ENCODE peak calls at places on chromosomes 6 and 20, in six cellular contexts. Q is heart right ventricle, C is Panc1, S is HepG2, A is gastrocnemius medialis, W is heart left ventricle. N is an unnamed sample. For H3K9me3, the result is how much of the 10 kb centered on the place peaks cover.

GRCh38 chr6:111482236-111482958 is 621 bp downstream of the REV3L start:
- ATAC-seq in C (peak), W (peak), A (peak), S (peak), Q (peak), N (peak)

GRCh38 chr6:157845493-157846259 is 22.6 kb downstream of the SNX9 start:
- ATAC-seq in C (no peak), W (no peak), Q (no peak), S (no peak), A (no peak), N (no peak)

GRCh38 chr20:23086931-23087411 is 847 bp upstream of the CD93 start:
- ATAC-seq in C (no peak), S (no peak), W (peak), Q (peak), A (no peak), N (peak)

GRCh38 chr20:25310921-25311728 is 63.2 kb downstream of the PYGB start:
- ATAC-seq in W (peak), A (no peak), Q (peak), S (peak), C (peak), N (no peak)

GRCh38 chr6:163415620-163416379 is 1.3 kb downstream of the QKI start:
- ATAC-seq in Q (no peak), S (no peak), A (peak), C (no peak), W (no peak), N (no peak)

GRCh38 chr20:12916699-12917098 is 92.1 kb upstream of the SPTLC3 start:
- ATAC-seq in A (no peak), C (no peak), W (no peak), Q (no peak), S (peak), N (no peak)

GRCh38 chr20:703010-703409 is 27.4 kb upstream of the SCRT2 start:
- ATAC-seq in Q (no peak), C (no peak), W (no peak), A (no peak), S (no peak), N (no peak)

GRCh38 chr6:42729731-42730130 is 7.3 kb upstream of the PRPH2 start:
- ATAC-seq in C (no peak), W (no peak), Q (no peak), A (peak), S (peak), N (no peak)

GRCh38 chr20:46501961-46502360 is 11.4 kb downstream of the ZNF334 start:
- ATAC-seq in W (no peak), C (no peak), A (no peak), Q (no peak), S (no peak), N (no peak)

GRCh38 chr20:46505501-46505900 is 7.9 kb downstream of the ZNF334 start:
- ATAC-seq in S (no peak), Q (no peak), A (no peak), W (no peak), C (no peak), N (no peak)

GRCh38 chr20:46501337-46501942 is 11.9 kb downstream of the ZNF334 start:
- ATAC-seq in Q (no peak), W (no peak), A (no peak), S (no peak), C (no peak), N (no peak)
- H3K9me3 ChIP-seq in Q (half or more), W (under half), A (under half), S (under half), C (under half), N (under half)

DNA sequence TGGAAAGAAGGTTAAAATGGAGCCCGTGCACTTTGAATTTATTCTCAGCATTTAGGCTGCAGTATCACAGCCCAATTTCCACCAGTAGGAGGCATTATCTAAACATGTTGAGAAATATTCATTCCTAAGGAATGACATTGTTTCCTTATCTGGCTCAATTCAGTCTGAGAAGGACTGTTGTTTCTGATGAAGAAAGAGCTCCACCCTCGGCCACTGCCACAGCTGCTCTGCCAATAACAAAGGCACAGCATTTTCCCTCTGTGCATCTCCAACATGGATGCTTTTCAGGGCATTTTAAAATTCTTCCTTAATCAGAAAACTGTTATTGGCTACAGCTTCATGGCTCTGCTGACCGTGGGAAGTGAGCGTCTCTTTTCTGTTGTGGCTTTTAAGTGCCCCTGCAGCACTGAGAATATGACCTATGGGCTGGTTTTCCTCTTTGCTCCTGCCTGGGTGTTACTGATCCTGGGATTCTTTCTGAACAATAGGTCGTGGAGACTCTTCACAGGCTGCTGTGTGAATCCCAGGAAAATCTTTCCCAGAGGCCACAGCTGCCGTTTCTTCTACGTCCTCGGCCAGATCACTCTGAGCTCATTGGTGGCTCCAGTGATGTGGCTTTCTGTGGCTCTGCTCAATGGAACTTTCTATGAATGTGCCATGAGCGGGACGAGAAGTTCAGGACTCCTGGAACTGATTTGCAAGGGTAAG is at the start of gene CALHM5:
- ATAC-seq in W (peak), A (peak), S (peak), Q (peak), C (peak), N (peak)
- H3K27ac ChIP-seq in W (peak), A (peak), S (no peak), Q (peak), C (no peak), N (peak)

GRCh38 chr20:55935448-55936221 is 69.7 kb downstream of the CBLN4 start:
- ATAC-seq in W (no peak), S (no peak), Q (no peak), A (no peak), C (no peak), N (peak)
- H3K9me3 ChIP-seq in W (under half), S (half or more), Q (under half), A (under half), C (under half), N (under half)

GRCh38 chr6:1624848-1625341 is 15.2 kb downstream of the FOXC1 start:
- ATAC-seq in S (no peak), Q (peak), C (no peak), A (peak), W (peak), N (peak)
- H3K27ac ChIP-seq in S (no peak), Q (peak), C (no peak), A (peak), W (peak), N (peak)

DNA sequence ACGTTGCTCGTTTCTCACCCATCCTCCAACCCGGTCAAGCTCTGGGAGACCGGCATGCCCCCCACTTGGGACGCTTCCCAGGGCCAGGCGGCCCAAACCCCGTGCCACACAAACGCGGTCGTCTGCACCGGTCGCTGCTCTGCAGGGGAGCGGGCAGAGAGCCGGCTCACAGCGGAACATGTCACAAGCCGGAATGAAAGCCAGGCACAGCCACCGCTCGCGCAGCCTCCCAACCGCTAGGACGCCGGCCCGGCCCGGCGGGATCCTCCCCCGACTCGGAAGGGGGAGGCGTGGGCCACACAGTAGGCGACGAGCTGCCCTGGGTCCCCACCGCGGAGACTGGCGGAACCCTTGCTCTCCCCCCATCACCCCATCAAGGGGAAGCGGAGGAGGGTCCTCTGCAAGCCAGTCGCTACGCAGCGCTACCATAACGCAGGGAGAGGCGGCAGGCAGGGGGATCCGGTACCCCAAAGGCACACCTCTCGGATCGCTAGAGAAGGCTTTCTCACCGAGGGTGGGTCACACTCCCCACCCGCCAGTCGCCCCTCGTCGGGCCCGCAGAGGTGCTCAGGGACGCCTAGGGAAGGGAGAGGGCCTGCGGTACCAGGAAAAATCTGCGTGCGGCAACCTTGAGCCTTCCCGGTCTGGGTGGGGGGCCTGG is 768.4 kb upstream of the DEFB115 start:
- ATAC-seq in W (no peak), A (no peak), C (no peak), Q (no peak), S (no peak), N (no peak)
- H3K9me3 ChIP-seq in W (under half), A (under half), C (under half), Q (under half), S (half or more), N (half or more)

DNA sequence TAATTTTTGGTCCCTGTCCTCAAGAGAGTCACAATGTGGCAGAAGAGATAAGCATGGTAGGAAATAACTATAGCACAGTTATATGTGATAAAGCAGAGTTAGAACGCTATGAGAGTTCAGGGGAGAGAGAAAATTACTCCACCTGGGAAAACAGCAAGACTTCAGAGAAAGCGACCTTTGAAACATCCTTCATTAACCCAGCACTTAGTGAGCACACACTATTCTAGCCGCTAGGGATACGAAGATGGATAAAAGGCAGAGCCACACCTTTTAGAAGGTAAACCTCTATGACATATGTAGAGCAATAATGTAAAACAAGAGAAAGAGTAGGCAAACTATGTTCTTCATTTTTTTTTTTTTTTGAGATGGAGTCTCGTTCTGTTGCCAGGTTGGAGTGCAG is 264.3 kb downstream of the PTPRK start:
- ATAC-seq in A (no peak), W (no peak), C (no peak), S (no peak), Q (no peak), N (no peak)
- H3K27ac ChIP-seq in A (no peak), W (no peak), C (no peak), S (no peak), Q (no peak), N (no peak)

GRCh38 chr6:170107606-170108222 is 183.2 kb downstream of the DLL1 start:
- ATAC-seq in S (no peak), C (no peak), Q (no peak), A (no peak), W (no peak), N (no peak)

GRCh38 chr6:170108890-170109587 is 181.8 kb downstream of the DLL1 start:
- ATAC-seq in S (no peak), A (no peak), W (no peak), C (no peak), Q (no peak), N (no peak)

GRCh38 chr6:170108456-170108855 is 182.4 kb downstream of the DLL1 start:
- ATAC-seq in Q (no peak), A (no peak), C (no peak), S (no peak), W (no peak), N (no peak)

GRCh38 chr6:170110201-170111140 is 180.4 kb downstream of the DLL1 start:
- ATAC-seq in Q (no peak), W (no peak), C (no peak), A (no peak), S (peak), N (no peak)

DNA sequence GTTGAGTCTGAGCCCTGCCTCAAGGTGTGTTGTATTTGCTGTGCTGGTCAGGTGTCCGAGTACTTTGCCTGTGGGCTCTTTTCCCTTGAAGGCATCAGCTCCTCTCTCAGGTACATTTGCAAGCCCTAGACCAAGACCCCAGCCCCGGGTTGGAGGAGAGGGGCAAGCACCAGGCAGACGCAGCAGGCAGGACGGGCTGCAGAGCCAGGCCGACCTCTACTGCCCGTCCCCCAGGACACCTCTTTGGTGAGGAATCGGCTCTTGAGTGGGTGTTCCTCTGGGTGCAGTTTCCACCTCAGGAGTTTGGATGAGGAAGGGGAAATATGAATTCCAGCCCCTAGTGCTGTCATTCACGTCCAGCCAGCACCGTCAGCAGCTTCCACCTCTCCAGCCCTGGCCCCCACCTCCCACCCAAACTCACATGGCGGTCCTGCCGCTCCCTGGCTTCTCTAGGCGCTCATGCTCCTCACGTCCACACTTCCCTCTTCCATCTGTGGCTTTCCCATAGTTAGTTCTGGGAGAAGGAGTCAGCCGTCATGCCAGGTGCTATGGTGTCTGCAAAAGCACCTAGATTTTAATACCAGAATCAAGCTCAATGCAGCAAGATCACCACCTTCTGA is 183.9 kb downstream of the DLL1 start:
- ATAC-seq in W (no peak), S (no peak), Q (no peak), A (no peak), C (no peak), N (no peak)
- H3K9me3 ChIP-seq in W (under half), S (under half), Q (under half), A (under half), C (under half), N (under half)

GRCh38 chr6:19839237-19839546 is 2.0 kb downstream of the ID4 start:
- ATAC-seq in S (no peak), Q (no peak), A (no peak), W (no peak), C (no peak), N (no peak)
- H3K27ac ChIP-seq in S (peak), Q (no peak), A (no peak), W (no peak), C (peak), N (peak)

DNA sequence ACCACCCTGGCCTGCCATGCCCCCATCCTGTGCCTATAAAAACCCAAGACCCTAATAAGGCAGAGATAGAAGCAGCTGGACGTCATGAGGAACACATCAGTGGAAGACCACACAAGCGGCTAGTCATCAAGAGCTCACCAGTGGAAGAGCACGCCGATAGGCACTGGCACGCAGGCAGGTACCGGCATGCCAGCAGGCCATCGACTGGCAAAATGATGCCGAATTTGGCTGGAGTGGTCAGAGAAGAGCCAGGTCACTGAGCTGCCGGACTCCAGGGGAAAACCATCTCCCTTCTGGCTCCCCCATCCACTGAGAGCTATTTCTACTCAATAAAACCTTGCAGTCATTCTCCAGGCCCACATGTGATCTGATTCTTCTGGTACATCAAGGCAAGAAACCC is 227.6 kb upstream of the EXOC2 start:
- ATAC-seq in W (no peak), A (no peak), C (no peak), Q (no peak), S (no peak), N (no peak)
- H3K9me3 ChIP-seq in W (under half), A (under half), C (under half), Q (under half), S (under half), N (under half)

GRCh38 chr6:39755231-39755630 is 30.0 kb upstream of the KIF6 start:
- ATAC-seq in A (no peak), C (no peak), S (no peak), W (no peak), Q (no peak), N (no peak)

GRCh38 chr6:39754493-39755115 is 29.4 kb upstream of the KIF6 start:
- ATAC-seq in S (no peak), A (peak), C (no peak), Q (peak), W (peak), N (no peak)

GRCh38 chr6:39752835-39753744 is 27.9 kb upstream of the KIF6 start:
- ATAC-seq in C (no peak), Q (no peak), A (peak), W (peak), S (no peak), N (peak)

GRCh38 chr6:39756582-39756981 is 31.4 kb upstream of the KIF6 start:
- ATAC-seq in S (no peak), W (no peak), A (peak), Q (no peak), C (no peak), N (no peak)

DNA sequence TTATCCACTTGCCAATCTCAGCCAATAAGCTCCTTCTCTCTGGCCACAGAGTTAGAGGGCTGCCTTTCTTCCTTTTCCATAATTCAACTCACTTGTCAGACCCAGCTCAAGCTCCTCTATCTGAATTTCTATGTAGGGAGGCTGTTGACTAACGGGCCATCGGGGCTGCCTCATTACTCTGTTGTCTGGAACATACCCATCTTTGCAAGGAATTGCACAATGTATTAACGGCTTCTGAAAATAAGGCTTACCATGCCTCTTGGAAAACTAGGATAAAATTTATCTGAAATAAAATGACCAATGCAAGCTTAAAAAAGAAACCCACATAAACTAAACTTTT is 28.5 kb upstream of the KIF6 start:
- ATAC-seq in A (peak), Q (peak), S (no peak), C (no peak), W (peak), N (peak)
- H3K27ac ChIP-seq in A (peak), Q (peak), S (no peak), C (no peak), W (no peak), N (peak)